ENCODE peak calls at places on chromosomes 3 and 15, in nine cellular contexts. G is AG04450; W is heart right ventricle; V is CD8-positive, alpha-beta memory T cell; A is AG08395; J is DMS153; X is stimulated activated naive CD8-positive, alpha-beta T cell treated with anti-CD3 and anti-CD28 coated beads, Interleukin-15, Interleukin-2, amounts not matched to agents 100 U/mL and 50 U/mL, for 24 hours; K is prostate gland; Z is dorsolateral prefrontal cortex. O is an unnamed sample.
A peak's percentile ranks its signal among the peaks of the same experiment; 100 is the strongest.

GRCh38 chr15:32943691-32944090 is 225.9 kb downstream of the GREM1 start:
- DNase-seq in G (no peak), W (no peak), V (no peak), A (no peak), J (no peak), X (no peak), K (no peak), Z (no peak), O (no peak)

GRCh38 chr3:21750831-21751391 is at the start of gene ZNF385D:
- DNase-seq in G (no peak), W (peak; percentile 70), V (no peak), A (peak; percentile 62), J (no peak), X (no peak), K (peak; percentile 25), Z (peak; percentile 55), O (no peak)

GRCh38 chr3:12194209-12194608 is 35.5 kb upstream of the TIMP4 start:
- DNase-seq in G (peak; percentile 69), W (no peak), V (no peak), A (peak; percentile 56), J (no peak), X (no peak), K (peak; percentile 23), Z (no peak), O (no peak)

GRCh38 chr3:55797084-55797483 is 310.0 kb upstream of the WNT5A start:
- DNase-seq in G (no peak), W (no peak), V (no peak), A (no peak), J (no peak), X (no peak), K (no peak), Z (no peak), O (no peak)

GRCh38 chr15:78051622-78052405 is 25.7 kb downstream of the TBC1D2B start:
- DNase-seq in G (no peak), W (peak; percentile 57), V (no peak), A (no peak), J (no peak), X (no peak), K (peak; percentile 57), Z (no peak), O (no peak)

GRCh38 chr15:58952751-58953150 is 19.3 kb upstream of the SLTM start:
- DNase-seq in G (no peak), W (no peak), V (no peak), A (no peak), J (no peak), X (no peak), K (no peak), Z (no peak), O (no peak)

GRCh38 chr3:6220361-6220957 is 640.5 kb upstream of the GRM7 start:
- DNase-seq in G (no peak), W (no peak), V (no peak), A (no peak), J (no peak), X (no peak), K (no peak), Z (no peak), O (no peak)

GRCh38 chr3:31534036-31534435 is 1.3 kb downstream of the STT3B start:
- DNase-seq in G (no peak), W (no peak), V (no peak), A (peak; percentile 9), J (no peak), X (no peak), K (no peak), Z (no peak), O (no peak)

GRCh38 chr15:47337106-47337505 is 380.2 kb upstream of the SEMA6D start:
- DNase-seq in G (no peak), W (no peak), V (no peak), A (no peak), J (no peak), X (no peak), K (no peak), Z (no peak), O (no peak)

GRCh38 chr3:28700728-28701127 is 352.1 kb upstream of the AZI2 start:
- DNase-seq in G (no peak), W (no peak), V (no peak), A (no peak), J (no peak), X (no peak), K (no peak), Z (no peak), O (no peak)

O was measured in activated naive CD8-positive, alpha-beta T cell treated with anti-CD3 and anti-CD28 coated beads for 36 hours.